ENCODE peak calls at places on chromosome 20, in ten cellular contexts. V is glutamatergic neuron; E is lung microvascular endothelial cell; Y is HTR-8/SVneo; K is iris pigment epithelial cell; A is choroid plexus epithelial cell; Z is H54; P is ascending aorta; Q is Right ventricle myocardium superior; J is stimulated activated naive B cell treated with anti-CD40 and anti-IgM and Interleukin-4, amounts not matched to agents 10 μg/mL and 1 μg/mL and 100 μg/mL, for 72 hours. S is an unnamed sample.

GRCh38 chr20:48597521-48598302 is 230.1 kb downstream of the PREX1 start:
- DNase-seq in Y (no peak), Q (no peak), J (no peak), K (peak), V (no peak), Z (no peak), P (no peak), E (no peak), A (no peak), S (no peak)

GRCh38 chr20:20017852-20018245 is 687 bp downstream of the NAA20 start:
- DNase-seq in Y (peak), V (peak), A (no peak), J (no peak), E (peak), P (no peak), Q (no peak), Z (no peak), K (peak), S (no peak)

GRCh38 chr20:51446656-51447055 is 95.9 kb downstream of the NFATC2 start:
- DNase-seq in E (peak), Q (no peak), A (peak), K (peak), Z (peak), Y (peak), P (no peak), V (no peak), J (no peak), S (peak)

GRCh38 chr20:50312682-50313187 is 122.1 kb downstream of the CEBPB start:
- DNase-seq in E (peak), A (peak), Z (peak), V (no peak), J (no peak), Q (peak), Y (no peak), P (peak), K (peak), S (no peak)

GRCh38 chr20:4795394-4795793 is 73.7 kb downstream of the PRND start:
- DNase-seq in Z (peak), P (no peak), J (peak), K (peak), Y (peak), Q (no peak), A (peak), E (peak), V (no peak), S (peak)

GRCh38 chr20:56440346-56441007 is 27.9 kb upstream of the RTF2 start:
- DNase-seq in J (peak), V (no peak), P (no peak), Q (no peak), Z (no peak), K (peak), Y (no peak), A (peak), E (no peak), S (no peak)

GRCh38 chr20:25654487-25654886 is 30.7 kb upstream of the NANP start:
- DNase-seq in Y (no peak), P (no peak), J (no peak), K (no peak), Z (no peak), V (no peak), A (no peak), E (no peak), Q (no peak), S (no peak)

GRCh38 chr20:8790442-8791074 is 278.3 kb upstream of the PLCB4 start:
- DNase-seq in K (peak), J (peak), V (peak), Q (no peak), P (no peak), Z (no peak), E (peak), Y (peak), A (peak), S (no peak)

GRCh38 chr20:846894-847278 is 13.4 kb downstream of the FAM110A start:
- DNase-seq in Y (no peak), J (no peak), V (no peak), A (no peak), Q (no peak), Z (no peak), P (no peak), E (peak), K (no peak), S (no peak)

S was measured in T1000.